ENCODE peak calls at places on chromosomes 5 and 9, in four cellular contexts. Q is Jurkat, Clone E6-1; Z is cardiac fibroblast; X is GM04503. H is an unnamed sample.

GRCh38 chr5:138974227-138975063 is 99.3 kb upstream of the LRRTM2 start:
- DNase-seq in Q (no peak), Z (peak), X (peak), H (no peak)

GRCh38 chr5:179404321-179405053 is 59.2 kb upstream of the ADAMTS2 start:
- DNase-seq in Q (no peak), Z (peak), X (no peak), H (no peak)

GRCh38 chr5:138955013-138955660 is 80.0 kb upstream of the LRRTM2 start:
- DNase-seq in Q (no peak), Z (no peak), X (no peak), H (no peak)

GRCh38 chr5:135826994-135827671 is 7.3 kb upstream of the SLC25A48 start:
- DNase-seq in Q (no peak), Z (no peak), X (no peak), H (no peak)

GRCh38 chr5:10581424-10581748 is 17.5 kb downstream of the ANKRD33B start:
- DNase-seq in Q (no peak), Z (no peak), X (no peak), H (no peak)

GRCh38 chr9:83023151-83023550 is 39.8 kb downstream of the RASEF start:
- DNase-seq in Q (no peak), Z (no peak), X (no peak), H (no peak)

GRCh38 chr5:140322751-140323731 is 20.1 kb upstream of the PFDN1 start:
- DNase-seq in Q (no peak), Z (peak), X (peak), H (no peak)

GRCh38 chr5:77449277-77449676 is 42.8 kb downstream of the WDR41 start:
- DNase-seq in Q (no peak), Z (no peak), X (no peak), H (no peak)

GRCh38 chr9:106921341-106921899 is 58.5 kb downstream of the ZNF462 start:
- DNase-seq in Q (peak), Z (peak), X (no peak), H (peak)

GRCh38 chr5:154756871-154757646 is 1.9 kb downstream of the LARP1 start:
- DNase-seq in Q (no peak), Z (peak), X (no peak), H (peak)

GRCh38 chr5:1182633-1183423 is 18.6 kb upstream of the SLC6A19 start:
- DNase-seq in Q (no peak), Z (no peak), X (no peak), H (no peak)

GRCh38 chr9:127569819-127570401 is 42.2 kb upstream of the STXBP1 start:
- DNase-seq in Q (peak), Z (no peak), X (no peak), H (no peak)

GRCh38 chr5:111254613-111255012 is 30.4 kb downstream of the CAMK4 start:
- DNase-seq in Q (peak), Z (peak), X (no peak), H (peak)

GRCh38 chr5:159712672-159713071 is 203.6 kb upstream of the ADRA1B start:
- DNase-seq in Q (no peak), Z (no peak), X (no peak), H (no peak)

GRCh38 chr5:55852503-55852902 is 1.3 kb downstream of the IL31RA start:
- DNase-seq in Q (no peak), Z (no peak), X (no peak), H (no peak)

GRCh38 chr9:135083241-135083810 is 4.1 kb upstream of the OLFM1 start:
- DNase-seq in Q (no peak), Z (no peak), X (no peak), H (no peak)

GRCh38 chr5:137035480-137035878 is 463.6 kb downstream of the SPOCK1 start:
- DNase-seq in Q (no peak), Z (no peak), X (no peak), H (no peak)

GRCh38 chr5:147481857-147482256 is 28.0 kb downstream of the DPYSL3 start:
- DNase-seq in Q (no peak), Z (peak), X (peak), H (no peak)

GRCh38 chr5:172453206-172453985 is 929 bp downstream of the SH3PXD2B start:
- DNase-seq in Q (no peak), Z (peak), X (no peak), H (no peak)

GRCh38 chr5:164191240-164191639 is 685.8 kb downstream of the MAT2B start:
- DNase-seq in Q (no peak), Z (peak), X (no peak), H (no peak)

GRCh38 chr9:110528645-110529044 is 50.9 kb downstream of the SVEP1 start:
- DNase-seq in Q (no peak), Z (no peak), X (no peak), H (no peak)

GRCh38 chr9:126113176-126113575 is 213.5 kb upstream of the MVB12B start:
- DNase-seq in Q (no peak), Z (no peak), X (no peak), H (no peak)

GRCh38 chr5:58484505-58484904 is 6.7 kb upstream of the GAPT start:
- DNase-seq in Q (no peak), Z (no peak), X (no peak), H (no peak)

GRCh38 chr5:164345173-164345572 is 839.8 kb downstream of the MAT2B start:
- DNase-seq in Q (no peak), Z (peak), X (no peak), H (no peak)

GRCh38 chr5:111626473-111627166 is 114.3 kb upstream of the STARD4 start:
- DNase-seq in Q (no peak), Z (no peak), X (no peak), H (no peak)

GRCh38 chr5:56212127-56212879 is 20.8 kb downstream of the ANKRD55 start:
- DNase-seq in Q (no peak), Z (no peak), X (no peak), H (no peak)

GRCh38 chr9:100473271-100474081 is 527 bp downstream of the TMEFF1 start:
- DNase-seq in Q (no peak), Z (peak), X (no peak), H (no peak)

GRCh38 chr9:35867538-35867937 is 2.7 kb downstream of the OR13J1 start:
- DNase-seq in Q (no peak), Z (no peak), X (no peak), H (no peak)

GRCh38 chr9:113998114-113998513 is 80.0 kb downstream of the AMBP start:
- DNase-seq in Q (no peak), Z (no peak), X (no peak), H (no peak)

GRCh38 chr5:159906957-159907356 is 9.3 kb upstream of the ADRA1B start:
- DNase-seq in Q (no peak), Z (no peak), X (no peak), H (no peak)

GRCh38 chr5:1521054-1521453 is 2.7 kb downstream of the LPCAT1 start:
- DNase-seq in Q (no peak), Z (no peak), X (no peak), H (peak)